ENCODE peak calls at places on chromosome 13, in six cellular contexts. A is HepG2, C is upper lobe of left lung, Y is HCT116, R is K562, L is GM12878. T is an unnamed sample.

GRCh38 chr13:20192470-20193141 is at the start of gene GJB2:
- ATAC-seq in Y (peak; percentile 74), C (no peak), R (no peak), A (peak; percentile 12), L (no peak), T (peak; percentile 17)

GRCh38 chr13:46596501-46596900 is 43.5 kb downstream of the LRCH1 start:
- ATAC-seq in C (no peak), R (no peak), A (no peak), L (no peak), Y (no peak), T (no peak)

GRCh38 chr13:35514801-35515502 is 38.5 kb upstream of the MAB21L1 start:
- ATAC-seq in L (no peak), A (no peak), R (no peak), Y (no peak), C (no peak), T (no peak)

GRCh38 chr13:85665286-85665685 is 133.9 kb downstream of the SLITRK6 start:
- ATAC-seq in Y (no peak), R (no peak), C (no peak), A (no peak), L (peak; percentile 57), T (no peak)

GRCh38 chr13:99909836-99910619 is 61.5 kb downstream of the ZIC5 start:
- ATAC-seq in Y (no peak), R (no peak), L (no peak), A (peak; percentile 16), C (no peak), T (no peak)

GRCh38 chr13:39452412-39452811 is 150.6 kb downstream of the LHFPL6 start:
- ATAC-seq in A (no peak), C (peak; percentile 46), R (no peak), Y (no peak), L (no peak), T (no peak)

GRCh38 chr13:97308735-97309429 is 86.7 kb downstream of the MBNL2 start:
- ATAC-seq in R (peak; percentile 29), Y (peak; percentile 45), L (no peak), A (peak; percentile 37), C (no peak), T (no peak)

GRCh38 chr13:77067519-77067918 is 40.6 kb upstream of the FBXL3 start:
- ATAC-seq in L (no peak), R (no peak), Y (no peak), A (no peak), C (no peak), T (no peak)

GRCh38 chr13:63291701-63292100 is 1876.1 kb upstream of the PCDH20 start:
- ATAC-seq in C (no peak), Y (no peak), A (no peak), L (no peak), R (no peak), T (no peak)

GRCh38 chr13:44934724-44935123 is 54.5 kb downstream of the NUFIP1 start:
- ATAC-seq in R (no peak), A (no peak), L (peak; percentile 68), Y (no peak), C (no peak), T (no peak)

GRCh38 chr13:109541081-109541480 is 245.3 kb downstream of the IRS2 start:
- ATAC-seq in R (no peak), C (no peak), Y (no peak), L (no peak), A (no peak), T (no peak)

DNA sequence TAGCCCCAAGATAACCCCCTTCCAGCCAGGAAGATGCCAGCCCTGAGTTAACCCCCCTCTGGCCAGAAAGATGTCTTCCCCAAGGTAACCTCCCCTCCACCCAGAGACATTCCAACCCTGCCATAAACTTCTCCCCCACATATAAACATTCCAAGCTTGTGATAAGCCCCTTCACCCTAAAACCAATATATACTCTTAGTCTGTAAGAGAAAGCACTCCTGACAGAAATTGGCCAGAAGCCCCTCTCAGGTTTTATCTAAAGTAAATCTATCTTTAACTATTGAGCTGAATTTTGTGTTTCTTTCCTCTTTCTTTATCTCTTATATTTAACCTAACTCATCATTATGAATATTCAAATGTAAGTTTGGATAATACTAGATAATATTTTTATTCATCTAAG is 1775.8 kb upstream of the MIR17HG start:
- ATAC-seq in L (no peak), C (no peak), R (no peak), A (no peak), Y (no peak), T (no peak)
- TF ChIP-seq POLR2A in L (no peak), C (no peak), R (no peak), A (no peak), Y (no peak), T (no peak)

DNA sequence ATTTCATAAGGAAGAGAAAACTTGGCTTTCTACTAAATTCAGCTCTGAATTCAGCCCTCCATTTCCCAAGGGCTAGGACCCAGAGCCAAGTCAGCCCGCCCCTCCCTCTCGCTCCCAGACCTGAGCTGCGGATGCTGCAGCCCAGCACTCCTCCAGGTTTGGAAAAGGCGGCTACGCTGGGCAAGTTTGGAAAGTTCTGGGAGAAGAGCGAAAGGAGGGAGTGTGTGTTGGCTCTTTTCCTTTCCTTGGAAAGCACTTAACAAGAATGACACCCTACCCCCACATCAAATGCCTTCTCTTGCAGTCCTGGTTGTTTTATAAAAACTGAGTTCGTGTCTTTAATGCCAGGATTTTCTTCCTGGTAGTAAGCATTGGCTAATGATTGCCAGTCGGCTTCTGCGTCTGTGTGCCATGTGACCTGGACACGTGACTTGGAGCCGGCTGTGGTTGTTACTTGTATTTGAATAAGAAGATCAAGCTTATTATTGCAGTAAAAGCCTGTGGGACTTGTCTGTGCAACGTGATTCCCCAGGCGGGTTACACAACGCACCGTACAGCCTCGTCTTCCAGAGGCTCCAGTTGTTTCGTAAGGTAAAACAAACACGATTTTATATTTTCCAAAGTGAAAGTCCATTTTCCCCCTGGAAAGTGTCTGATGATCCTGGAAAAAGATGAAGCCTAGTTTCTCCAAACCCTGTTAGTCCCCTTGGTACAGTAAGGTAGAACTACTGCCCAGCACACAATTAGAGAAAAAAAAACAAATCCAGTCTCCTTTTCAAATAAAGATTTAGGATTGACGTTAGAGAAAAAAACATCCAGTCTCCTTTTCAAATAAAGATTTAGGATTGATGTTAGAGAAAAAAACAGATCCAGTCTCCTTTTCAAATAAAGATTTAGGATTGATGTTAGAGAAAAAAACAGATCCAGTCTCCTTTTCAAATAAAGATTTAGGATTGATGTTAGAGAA is 26.8 kb upstream of the UBE2L5 start:
- ATAC-seq in R (peak; percentile 75), Y (peak; percentile 86), C (peak; percentile 85), L (peak; percentile 85), A (peak; percentile 83), T (peak; percentile 93)
- TF ChIP-seq POLR2AphosphoS5 in R (no peak), Y (peak; percentile 29), C (peak; percentile 62), L (peak; percentile 68), A (peak; percentile 66), T (peak; percentile 69)

DNA sequence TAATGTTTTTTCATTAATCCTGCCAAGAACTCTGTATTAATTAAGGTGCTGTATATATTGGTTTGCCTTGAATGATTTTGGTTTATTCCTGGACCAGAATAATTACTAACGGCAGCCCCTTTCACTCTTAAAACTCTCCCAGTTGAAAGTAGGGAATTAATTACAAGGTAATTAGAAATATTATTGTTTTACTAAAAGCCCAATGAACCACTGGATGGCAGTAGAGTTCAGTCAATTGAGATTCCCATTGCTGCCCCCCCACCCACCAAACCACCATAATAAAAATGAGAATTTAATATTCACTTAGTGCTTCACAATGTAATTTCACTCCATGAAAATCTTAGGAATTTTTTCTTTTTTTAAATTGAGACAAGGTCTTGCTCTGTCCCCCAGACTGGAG is 13.7 kb downstream of the WBP4 start:
- ATAC-seq in C (no peak), A (no peak), Y (peak; percentile 52), R (peak; percentile 34), L (peak; percentile 48), T (no peak)
- TF ChIP-seq CTCF in C (peak; percentile 38), A (peak; percentile 53), Y (peak; percentile 49), R (peak; percentile 52), L (peak; percentile 36), T (peak; percentile 54)

GRCh38 chr13:75482820-75483079 is 781 bp upstream of the TBC1D4 start:
- ATAC-seq in R (no peak), L (no peak), A (no peak), Y (no peak), C (no peak), T (no peak)

GRCh38 chr13:75481176-75482069 is 546 bp downstream of the TBC1D4 start:
- ATAC-seq in Y (peak; percentile 36), C (peak; percentile 28), A (peak; percentile 67), L (peak; percentile 54), R (peak; percentile 54), T (peak; percentile 28)

GRCh38 chr13:75482070-75482819 is at the start of gene TBC1D4:
- ATAC-seq in C (peak; percentile 96), A (peak; percentile 88), R (peak; percentile 89), L (peak; percentile 86), Y (peak; percentile 80), T (peak; percentile 87)

GRCh38 chr13:75479102-75479501 is 2.9 kb downstream of the TBC1D4 start:
- ATAC-seq in Y (no peak), R (no peak), C (no peak), L (no peak), A (no peak), T (no peak)

GRCh38 chr13:75480691-75481175 is 1.2 kb downstream of the TBC1D4 start:
- ATAC-seq in L (peak; percentile 37), Y (peak; percentile 25), R (peak; percentile 48), A (peak; percentile 20), C (peak; percentile 31), T (peak; percentile 15)
- TF ChIP-seq POLR2A in L (peak; percentile 66), Y (no peak), R (no peak), A (peak; percentile 71), C (no peak), T (no peak)

DNA sequence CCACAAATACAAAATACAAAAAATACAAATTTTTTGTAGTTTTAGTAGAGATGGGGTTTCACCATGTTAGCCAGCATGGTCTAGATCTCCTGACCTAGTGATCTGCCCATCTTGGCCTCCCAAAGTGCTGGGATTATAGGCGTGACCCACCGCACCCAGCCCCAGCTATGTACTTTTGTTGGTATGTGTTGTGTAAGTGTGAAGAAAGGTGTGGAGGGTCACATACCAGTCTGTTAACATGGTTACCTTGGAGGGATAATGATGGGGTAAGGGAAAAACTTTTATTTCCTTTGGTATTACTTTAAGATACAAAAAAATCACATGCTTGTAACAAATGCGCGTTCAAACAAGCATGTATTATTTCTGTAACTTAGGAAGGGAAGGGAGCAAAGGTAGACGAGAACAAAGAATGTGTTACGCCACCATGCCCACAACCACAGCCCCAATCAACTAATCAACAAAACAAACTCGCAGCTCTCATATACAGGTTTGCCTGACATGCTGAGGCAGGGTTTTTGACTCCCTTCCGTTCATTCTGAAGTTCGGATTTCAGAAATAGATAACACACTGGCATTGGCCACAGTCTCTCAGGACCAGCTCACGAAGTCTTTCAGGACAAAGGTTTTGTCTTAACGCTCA is 13.5 kb upstream of the VWA8 start:
- ATAC-seq in R (no peak), Y (no peak), C (no peak), L (no peak), A (peak; percentile 68), T (no peak)
- TF ChIP-seq POLR2AphosphoS5 in R (no peak), Y (no peak), C (no peak), L (no peak), A (no peak), T (no peak)

T was measured in gastroesophageal sphincter.